ENCODE peak calls at places on chromosome 15, in eight cellular contexts. One of them, this sample, is unnamed.

GRCh38 chr15:100220058-100220728 is 121.6 kb downstream of the ADAMTS17 start:
- DNase-seq in mammary epithelial cell: no peak
- DNase-seq in spleen: peak
- DNase-seq in breast epithelium: no peak
- DNase-seq in brain microvascular endothelial cell: no peak
- DNase-seq in HCT116: no peak
- DNase-seq in Panc1: no peak
- DNase-seq in cardiac muscle cell: no peak
- DNase-seq in this sample: no peak

GRCh38 chr15:66951531-66951930 is 113.9 kb upstream of the SMAD3 start:
- DNase-seq in spleen: no peak
- DNase-seq in breast epithelium: no peak
- DNase-seq in brain microvascular endothelial cell: no peak
- DNase-seq in Panc1: no peak
- DNase-seq in cardiac muscle cell: no peak
- DNase-seq in mammary epithelial cell: no peak
- DNase-seq in HCT116: no peak
- DNase-seq in this sample: no peak

GRCh38 chr15:99343836-99344551 is 92.7 kb downstream of the LRRC28 start:
- DNase-seq in HCT116: no peak
- DNase-seq in cardiac muscle cell: peak
- DNase-seq in breast epithelium: no peak
- DNase-seq in Panc1: no peak
- DNase-seq in spleen: peak
- DNase-seq in brain microvascular endothelial cell: no peak
- DNase-seq in mammary epithelial cell: no peak
- DNase-seq in this sample: peak

GRCh38 chr15:84856731-84857417 is 27.6 kb upstream of the SLC28A1 start:
- DNase-seq in cardiac muscle cell: no peak
- DNase-seq in brain microvascular endothelial cell: no peak
- DNase-seq in breast epithelium: no peak
- DNase-seq in HCT116: no peak
- DNase-seq in mammary epithelial cell: no peak
- DNase-seq in Panc1: no peak
- DNase-seq in spleen: no peak
- DNase-seq in this sample: no peak

GRCh38 chr15:35506272-35506870 is 39.6 kb downstream of the DPH6 start:
- DNase-seq in mammary epithelial cell: no peak
- DNase-seq in cardiac muscle cell: no peak
- DNase-seq in spleen: no peak
- DNase-seq in breast epithelium: no peak
- DNase-seq in Panc1: no peak
- DNase-seq in HCT116: no peak
- DNase-seq in brain microvascular endothelial cell: no peak
- DNase-seq in this sample: no peak

GRCh38 chr15:28974142-28974541 is 88.4 kb downstream of the APBA2 start:
- DNase-seq in mammary epithelial cell: no peak
- DNase-seq in brain microvascular endothelial cell: no peak
- DNase-seq in breast epithelium: peak
- DNase-seq in HCT116: no peak
- DNase-seq in cardiac muscle cell: no peak
- DNase-seq in Panc1: no peak
- DNase-seq in spleen: peak
- DNase-seq in this sample: peak

GRCh38 chr15:85639752-85640381 is 154.9 kb downstream of the KLHL25 start:
- DNase-seq in brain microvascular endothelial cell: peak
- DNase-seq in mammary epithelial cell: peak
- DNase-seq in spleen: no peak
- DNase-seq in cardiac muscle cell: peak
- DNase-seq in HCT116: no peak
- DNase-seq in Panc1: no peak
- DNase-seq in breast epithelium: no peak
- DNase-seq in this sample: no peak

GRCh38 chr15:100686725-100687488 is 84.5 kb downstream of the ASB7 start:
- DNase-seq in Panc1: no peak
- DNase-seq in spleen: no peak
- DNase-seq in HCT116: no peak
- DNase-seq in breast epithelium: no peak
- DNase-seq in brain microvascular endothelial cell: peak
- DNase-seq in mammary epithelial cell: no peak
- DNase-seq in cardiac muscle cell: no peak
- DNase-seq in this sample: no peak

GRCh38 chr15:48285329-48286214 is 45.7 kb upstream of the DUT start:
- DNase-seq in cardiac muscle cell: peak
- DNase-seq in HCT116: peak
- DNase-seq in spleen: no peak
- DNase-seq in mammary epithelial cell: peak
- DNase-seq in Panc1: peak
- DNase-seq in brain microvascular endothelial cell: peak
- DNase-seq in breast epithelium: peak
- DNase-seq in this sample: peak

DNA sequence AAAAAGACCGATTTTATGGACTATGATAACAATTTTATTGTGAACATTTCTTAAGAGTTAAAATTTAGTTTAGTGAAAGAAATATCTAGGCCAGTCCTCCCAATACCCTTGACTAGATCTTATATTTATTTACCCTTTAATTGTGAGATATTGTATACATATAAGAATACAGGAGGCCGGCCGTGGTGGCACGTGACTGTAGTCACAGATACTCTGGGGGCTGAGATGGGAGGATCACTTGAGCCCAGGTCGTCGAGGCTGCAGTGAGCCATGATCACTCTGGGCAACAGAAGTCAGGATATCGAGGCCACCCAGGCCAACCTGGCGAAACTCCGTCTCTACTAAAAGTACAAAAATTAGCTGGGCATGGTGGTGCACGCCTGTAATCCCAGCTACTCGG is 767 bp upstream of the RMDN3 start:
- DNase-seq in breast epithelium: no peak
- DNase-seq in Panc1: no peak
- DNase-seq in mammary epithelial cell: no peak
- DNase-seq in cardiac muscle cell: no peak
- DNase-seq in brain microvascular endothelial cell: no peak
- DNase-seq in HCT116: no peak
- DNase-seq in spleen: peak
- DNase-seq in this sample: no peak
- H3K27ac ChIP-seq in breast epithelium: peak
- H3K27ac ChIP-seq in Panc1: peak
- H3K27ac ChIP-seq in mammary epithelial cell: peak
- H3K27ac ChIP-seq in cardiac muscle cell: peak
- H3K27ac ChIP-seq in brain microvascular endothelial cell: no peak
- H3K27ac ChIP-seq in HCT116: peak
- H3K27ac ChIP-seq in spleen: peak
- H3K27ac ChIP-seq in this sample: peak

GRCh38 chr15:24971772-24972171 is 17.0 kb downstream of the SNRPN start:
- DNase-seq in breast epithelium: no peak
- DNase-seq in mammary epithelial cell: no peak
- DNase-seq in Panc1: no peak
- DNase-seq in cardiac muscle cell: no peak
- DNase-seq in brain microvascular endothelial cell: no peak
- DNase-seq in spleen: no peak
- DNase-seq in HCT116: no peak
- DNase-seq in this sample: no peak

GRCh38 chr15:24961967-24962366 is 7.2 kb downstream of the SNRPN start:
- DNase-seq in cardiac muscle cell: no peak
- DNase-seq in Panc1: no peak
- DNase-seq in HCT116: no peak
- DNase-seq in spleen: no peak
- DNase-seq in mammary epithelial cell: no peak
- DNase-seq in breast epithelium: no peak
- DNase-seq in brain microvascular endothelial cell: no peak
- DNase-seq in this sample: no peak

GRCh38 chr15:24971052-24971451 is 16.3 kb downstream of the SNRPN start:
- DNase-seq in HCT116: no peak
- DNase-seq in breast epithelium: no peak
- DNase-seq in cardiac muscle cell: no peak
- DNase-seq in mammary epithelial cell: no peak
- DNase-seq in Panc1: no peak
- DNase-seq in spleen: no peak
- DNase-seq in brain microvascular endothelial cell: no peak
- DNase-seq in this sample: no peak

GRCh38 chr15:24962880-24963279 is 8.1 kb downstream of the SNRPN start:
- DNase-seq in cardiac muscle cell: no peak
- DNase-seq in brain microvascular endothelial cell: no peak
- DNase-seq in spleen: no peak
- DNase-seq in breast epithelium: no peak
- DNase-seq in mammary epithelial cell: no peak
- DNase-seq in Panc1: no peak
- DNase-seq in HCT116: no peak
- DNase-seq in this sample: no peak

DNA sequence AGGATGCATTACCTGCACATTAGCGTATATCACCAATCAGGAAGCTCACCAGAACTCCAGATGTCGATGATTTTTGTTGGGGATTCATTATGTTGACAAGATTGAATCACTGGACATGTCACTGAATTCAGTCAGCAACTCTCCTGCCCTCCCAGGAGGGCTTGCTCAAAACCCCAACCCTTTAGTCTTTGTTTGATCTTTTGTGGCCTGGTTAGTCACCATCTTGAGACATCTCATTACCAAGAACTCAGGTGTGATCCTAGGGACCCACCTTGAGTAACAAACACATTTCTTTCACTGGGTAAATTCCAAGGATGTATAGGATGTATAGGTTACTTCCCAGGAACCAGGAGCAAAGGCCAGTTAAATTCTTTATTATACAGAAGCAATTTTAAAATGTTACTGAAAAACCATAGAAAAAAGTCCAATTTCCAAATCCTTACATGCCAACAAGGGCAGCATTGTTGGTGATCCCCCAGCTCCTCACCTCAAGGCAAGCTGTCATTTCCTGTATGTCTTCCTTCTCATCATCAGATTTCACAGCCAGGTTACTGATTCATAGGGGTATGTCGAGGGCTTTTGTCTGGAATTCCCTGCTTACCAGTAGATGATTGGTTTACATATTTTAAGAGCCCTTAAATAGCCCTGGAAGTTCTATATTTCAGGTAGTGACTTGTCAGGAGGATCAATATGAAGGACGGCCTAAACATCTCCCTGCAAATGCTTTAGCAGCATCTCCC is 11.7 kb downstream of the SNRPN start:
- DNase-seq in HCT116: no peak
- DNase-seq in breast epithelium: no peak
- DNase-seq in Panc1: no peak
- DNase-seq in mammary epithelial cell: peak
- DNase-seq in cardiac muscle cell: no peak
- DNase-seq in brain microvascular endothelial cell: no peak
- DNase-seq in spleen: no peak
- DNase-seq in this sample: no peak
- H3K27ac ChIP-seq in HCT116: no peak
- H3K27ac ChIP-seq in breast epithelium: no peak
- H3K27ac ChIP-seq in Panc1: no peak
- H3K27ac ChIP-seq in mammary epithelial cell: peak
- H3K27ac ChIP-seq in cardiac muscle cell: no peak
- H3K27ac ChIP-seq in brain microvascular endothelial cell: no peak
- H3K27ac ChIP-seq in spleen: no peak
- H3K27ac ChIP-seq in this sample: no peak

GRCh38 chr15:90030376-90030775 is 29.3 kb downstream of the ZNF710 start:
- DNase-seq in spleen: peak
- DNase-seq in mammary epithelial cell: no peak
- DNase-seq in cardiac muscle cell: no peak
- DNase-seq in brain microvascular endothelial cell: no peak
- DNase-seq in HCT116: no peak
- DNase-seq in Panc1: no peak
- DNase-seq in breast epithelium: no peak
- DNase-seq in this sample: no peak

GRCh38 chr15:90033448-90033847 is 32.3 kb downstream of the ZNF710 start:
- DNase-seq in mammary epithelial cell: no peak
- DNase-seq in brain microvascular endothelial cell: no peak
- DNase-seq in HCT116: no peak
- DNase-seq in Panc1: no peak
- DNase-seq in spleen: peak
- DNase-seq in breast epithelium: no peak
- DNase-seq in cardiac muscle cell: no peak
- DNase-seq in this sample: no peak

GRCh38 chr15:90033006-90033405 is 31.9 kb downstream of the ZNF710 start:
- DNase-seq in brain microvascular endothelial cell: no peak
- DNase-seq in spleen: peak
- DNase-seq in Panc1: no peak
- DNase-seq in breast epithelium: no peak
- DNase-seq in mammary epithelial cell: no peak
- DNase-seq in cardiac muscle cell: no peak
- DNase-seq in HCT116: no peak
- DNase-seq in this sample: no peak

GRCh38 chr15:90029024-90029423 is 27.9 kb downstream of the ZNF710 start:
- DNase-seq in cardiac muscle cell: no peak
- DNase-seq in brain microvascular endothelial cell: no peak
- DNase-seq in breast epithelium: no peak
- DNase-seq in HCT116: no peak
- DNase-seq in spleen: no peak
- DNase-seq in Panc1: no peak
- DNase-seq in mammary epithelial cell: no peak
- DNase-seq in this sample: no peak

DNA sequence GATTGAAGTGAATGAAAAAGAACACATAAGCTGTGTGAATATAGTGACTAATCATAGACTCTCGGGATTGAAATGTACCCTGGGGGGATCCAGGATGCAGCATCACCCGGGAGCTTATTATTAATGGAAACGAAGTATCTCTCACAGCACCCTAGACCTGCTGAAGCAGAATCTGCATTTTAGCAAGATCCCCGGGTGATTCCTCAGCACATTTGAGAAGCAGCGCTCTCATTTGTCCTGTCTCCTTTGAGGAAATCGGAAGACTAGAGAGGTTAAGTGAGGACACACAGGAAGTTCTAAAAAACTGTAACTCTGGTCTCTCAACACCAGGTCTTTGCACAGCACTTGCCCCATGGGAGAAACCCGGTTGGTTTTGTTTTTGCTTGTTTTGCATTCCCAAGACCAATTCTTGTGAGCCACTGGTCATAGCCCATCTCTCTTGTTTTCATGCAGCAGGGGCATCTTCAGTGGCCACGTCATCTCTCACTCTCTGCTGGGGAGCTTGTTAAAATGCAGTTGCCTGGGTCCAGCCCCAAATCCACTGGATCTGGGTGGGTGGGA is 30.2 kb downstream of the ZNF710 start:
- DNase-seq in brain microvascular endothelial cell: peak
- DNase-seq in breast epithelium: no peak
- DNase-seq in mammary epithelial cell: peak
- DNase-seq in cardiac muscle cell: peak
- DNase-seq in Panc1: no peak
- DNase-seq in spleen: peak
- DNase-seq in HCT116: no peak
- DNase-seq in this sample: peak
- H3K27ac ChIP-seq in brain microvascular endothelial cell: peak
- H3K27ac ChIP-seq in breast epithelium: no peak
- H3K27ac ChIP-seq in mammary epithelial cell: no peak
- H3K27ac ChIP-seq in cardiac muscle cell: no peak
- H3K27ac ChIP-seq in Panc1: no peak
- H3K27ac ChIP-seq in spleen: peak
- H3K27ac ChIP-seq in HCT116: no peak
- H3K27ac ChIP-seq in this sample: no peak

DNA sequence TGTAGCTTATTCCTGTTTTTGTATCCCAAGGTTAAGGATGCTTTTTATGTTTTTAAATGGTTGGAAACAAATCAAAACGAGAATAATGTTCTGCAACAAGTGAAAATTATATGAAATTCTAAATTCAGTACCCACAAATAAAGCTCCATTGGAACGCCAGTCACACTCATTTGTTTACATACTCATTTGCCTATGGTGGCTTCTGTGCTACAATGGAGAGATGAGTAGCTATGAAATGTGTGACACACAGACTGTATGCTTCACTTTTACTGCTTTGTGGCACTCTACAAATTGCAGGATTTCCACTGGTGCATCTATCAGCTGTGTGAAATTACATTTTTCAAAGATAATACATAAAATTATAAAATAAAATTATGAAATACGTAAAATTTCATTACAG is 112.2 kb upstream of the TSPAN3 start:
- DNase-seq in cardiac muscle cell: no peak
- DNase-seq in breast epithelium: no peak
- DNase-seq in Panc1: no peak
- DNase-seq in HCT116: no peak
- DNase-seq in spleen: no peak
- DNase-seq in brain microvascular endothelial cell: no peak
- DNase-seq in mammary epithelial cell: no peak
- DNase-seq in this sample: no peak
- H3K27ac ChIP-seq in cardiac muscle cell: no peak
- H3K27ac ChIP-seq in breast epithelium: no peak
- H3K27ac ChIP-seq in Panc1: no peak
- H3K27ac ChIP-seq in HCT116: no peak
- H3K27ac ChIP-seq in spleen: no peak
- H3K27ac ChIP-seq in brain microvascular endothelial cell: no peak
- H3K27ac ChIP-seq in mammary epithelial cell: no peak
- H3K27ac ChIP-seq in this sample: no peak

This sample was measured in naive thymus-derived CD4-positive, alpha-beta T cell.